ENCODE peak calls at places on chromosomes 4 and X, in seven cellular contexts. O is AG04450; J is myocyte; A is A549; X is HT-29; U is CD4-positive, alpha-beta T cell; M is Daoy. V is an unnamed sample.
A peak's percentile ranks its signal among the peaks of the same experiment; 100 is the strongest.

GRCh38 chr4:139214039-139214534 is 37.1 kb upstream of the ELF2 start:
- DNase-seq in X (no peak), J (peak; percentile 53), A (no peak), U (no peak), O (no peak), M (no peak), V (no peak)

GRCh38 chr4:101953949-101954348 is 163.4 kb downstream of the BANK1 start:
- DNase-seq in X (no peak), O (peak; percentile 16), J (peak; percentile 57), M (peak; percentile 2), U (no peak), A (peak; percentile 83), V (peak; percentile 52)

GRCh38 chrX:30971761-30972603 is 82.9 kb upstream of the TAB3 start:
- DNase-seq in O (peak; percentile 16), M (peak; percentile 35), X (peak; percentile 23), U (no peak), A (peak; percentile 44), J (peak; percentile 58), V (peak; percentile 53)

GRCh38 chr4:26201119-26201518 is 119.7 kb upstream of the RBPJ start:
- DNase-seq in O (no peak), M (no peak), A (no peak), X (no peak), J (no peak), U (no peak), V (no peak)

GRCh38 chr4:173504181-173504503 is 25.9 kb downstream of the HAND2 start:
- DNase-seq in A (no peak), U (no peak), J (no peak), X (no peak), M (no peak), O (no peak), V (no peak)

GRCh38 chr4:150006197-150006596 is 72.0 kb upstream of the DCLK2 start:
- DNase-seq in X (no peak), M (no peak), O (peak; percentile 24), U (no peak), J (peak; percentile 37), A (no peak), V (no peak)

GRCh38 chr4:6566582-6567190 is 8.3 kb upstream of the MAN2B2 start:
- DNase-seq in M (no peak), A (no peak), U (no peak), X (no peak), O (no peak), J (no peak), V (no peak)

GRCh38 chrX:85243155-85243554 is 424 bp downstream of the SATL1 start:
- DNase-seq in M (peak; percentile 1), U (no peak), A (no peak), J (no peak), O (no peak), X (no peak), V (no peak)

GRCh38 chrX:70253377-70254062 is 6.5 kb downstream of the P2RY4 start:
- DNase-seq in O (no peak), X (peak; percentile 33), J (no peak), M (peak; percentile 10), A (no peak), U (no peak), V (no peak)

GRCh38 chr4:109574443-109574850 is 14.4 kb downstream of the MCUB start:
- DNase-seq in M (no peak), J (peak; percentile 88), X (peak; percentile 42), U (no peak), A (peak; percentile 53), O (no peak), V (no peak)

GRCh38 chr4:825969-826330 is at the start of gene CPLX1:
- DNase-seq in O (no peak), U (no peak), X (peak; percentile 11), J (no peak), M (peak; percentile 45), A (no peak), V (no peak)

GRCh38 chr4:64718091-64718490 is 308.8 kb upstream of the TECRL start:
- DNase-seq in X (peak; percentile 30), A (no peak), J (peak; percentile 22), U (no peak), O (no peak), M (peak; percentile 0), V (no peak)

V was measured in HFF-Myc.